ENCODE peak calls at places on chromosomes 12 and 14, in ten cellular contexts. X is AG20443; W is T-helper 1 cell; L is activated naive CD8-positive, alpha-beta T cell treated with anti-CD3 and anti-CD28 coated beads, Interleukin-2, amount 50 U/mL, for 24 hours; H is CMK; Q is CD8-positive, alpha-beta memory T cell; J is cerebellar cortex; V is AG09309; M is prostate gland; O is activated T-cell treated with anti-CD3 and anti-CD28 coated beads for 24 hours. Y is an unnamed sample.

GRCh38 chr12:130520784-130521183 is 183.1 kb downstream of the PIWIL1 start:
- DNase-seq in X (no peak), Q (no peak), J (no peak), W (no peak), O (no peak), H (no peak), L (no peak), V (no peak), M (no peak), Y (no peak)

GRCh38 chr12:122967151-122967550 is 888 bp upstream of the ABCB9 start:
- DNase-seq in J (no peak), H (no peak), V (no peak), O (no peak), L (no peak), M (no peak), Q (no peak), W (no peak), X (no peak), Y (no peak)

GRCh38 chr12:59850268-59850667 is 254.4 kb downstream of the SLC16A7 start:
- DNase-seq in V (no peak), Q (no peak), X (no peak), J (no peak), O (no peak), L (no peak), H (no peak), M (no peak), W (no peak), Y (no peak)

GRCh38 chr12:120039711-120040110 is 50.7 kb downstream of the BICDL1 start:
- DNase-seq in Q (no peak), V (no peak), O (no peak), H (no peak), J (no peak), L (no peak), X (no peak), W (no peak), M (no peak), Y (no peak)

GRCh38 chr14:75264036-75264435 is 14.6 kb upstream of the FOS start:
- DNase-seq in O (no peak), X (no peak), J (no peak), W (no peak), V (no peak), H (no peak), Q (no peak), L (no peak), M (peak), Y (no peak)

GRCh38 chr14:96268426-96269358 is 12.7 kb downstream of the BDKRB1 start:
- DNase-seq in J (peak), O (no peak), X (peak), H (no peak), M (peak), Q (no peak), V (peak), W (no peak), L (no peak), Y (no peak)

GRCh38 chr12:111228916-111229666 is 139.8 kb downstream of the PHETA1 start:
- DNase-seq in O (no peak), M (no peak), V (no peak), L (no peak), J (no peak), X (no peak), Q (no peak), H (no peak), W (no peak), Y (no peak)

GRCh38 chr12:127620956-127621355 is 646.0 kb upstream of the TMEM132C start:
- DNase-seq in L (no peak), H (no peak), O (no peak), Q (no peak), J (peak), V (no peak), W (no peak), M (no peak), X (no peak), Y (no peak)

GRCh38 chr14:64951291-64951690 is 8.7 kb upstream of the GPX2 start:
- DNase-seq in V (no peak), O (no peak), L (no peak), W (no peak), Q (no peak), M (no peak), X (no peak), H (no peak), J (no peak), Y (no peak)

GRCh38 chr12:132410849-132411248 is 79.1 kb upstream of the FBRSL1 start:
- DNase-seq in Q (no peak), L (no peak), H (no peak), O (no peak), V (no peak), X (no peak), W (no peak), M (no peak), J (no peak), Y (no peak)